ENCODE peak calls at places on chromosomes 7 and 10, in four cellular contexts. G, T, Z and X are unnamed samples.

GRCh38 chr10:35448687-35449662 is 112.7 kb downstream of the CCNY start:
- DNase-seq in G (peak; percentile 59), Z (peak; percentile 81), T (no peak), X (no peak)

GRCh38 chr7:119482209-119482608 is 790.8 kb upstream of the KCND2 start:
- DNase-seq in T (peak; percentile 63), G (peak; percentile 13), Z (peak; percentile 32), X (peak; percentile 31)

GRCh38 chr10:43955002-43955596 is 306.4 kb upstream of the ZNF32 start:
- DNase-seq in T (no peak), Z (no peak), G (no peak), X (no peak)

GRCh38 chr10:14678637-14679036 is 96.1 kb downstream of the FAM107B start:
- DNase-seq in T (no peak), G (no peak), Z (no peak), X (no peak)

GRCh38 chr10:15141136-15142067 is 27.1 kb downstream of the NMT2 start:
- DNase-seq in G (no peak), T (no peak), Z (peak; percentile 20), X (no peak)

GRCh38 chr10:30436200-30436599 is 2.2 kb downstream of the MAP3K8 start:
- DNase-seq in G (peak; percentile 92), T (peak; percentile 47), Z (no peak), X (no peak)

GRCh38 chr7:1073211-1073977 is 14.5 kb upstream of the GPER1 start:
- DNase-seq in T (no peak), G (no peak), Z (no peak), X (no peak)

GRCh38 chr7:139673230-139673629 is 104.6 kb downstream of the HIPK2 start:
- DNase-seq in T (peak; percentile 57), Z (no peak), G (no peak), X (no peak)

GRCh38 chr10:31620236-31621151 is 301.5 kb downstream of the ZEB1 start:
- DNase-seq in Z (no peak), T (peak; percentile 80), G (peak; percentile 14), X (peak; percentile 18)

GRCh38 chr7:117673839-117674238 is 194.0 kb downstream of the CFTR start:
- DNase-seq in T (no peak), G (peak; percentile 16), Z (peak; percentile 7), X (no peak)

GRCh38 chr10:79018591-79019011 is 50.2 kb upstream of the ZMIZ1 start:
- DNase-seq in G (no peak), T (no peak), Z (no peak), X (no peak)

GRCh38 chr10:10685566-10685965 is 332.1 kb upstream of the CELF2 start:
- DNase-seq in Z (no peak), T (no peak), G (no peak), X (no peak)

GRCh38 chr10:76624470-76624869 is 1013.1 kb downstream of the KCNMA1 start:
- DNase-seq in G (no peak), Z (no peak), T (no peak), X (no peak)

GRCh38 chr10:30488319-30488718 is 54.3 kb downstream of the MAP3K8 start:
- DNase-seq in Z (no peak), G (no peak), T (no peak), X (no peak)

GRCh38 chr10:104937528-104937927 is 296.4 kb downstream of the SORCS3 start:
- DNase-seq in Z (peak; percentile 7), G (no peak), T (no peak), X (no peak)

GRCh38 chr10:132136097-132136521 is 50.6 kb upstream of the DPYSL4 start:
- DNase-seq in G (no peak), Z (no peak), T (peak; percentile 5), X (no peak)

GRCh38 chr7:34320926-34321609 is 336.9 kb upstream of the NPSR1 start:
- DNase-seq in G (peak; percentile 59), T (peak; percentile 74), Z (peak; percentile 67), X (peak; percentile 73)

GRCh38 chr7:106772655-106773108 is 92.4 kb upstream of the PIK3CG start:
- DNase-seq in G (no peak), T (no peak), Z (no peak), X (no peak)

GRCh38 chr10:100970076-100970913 is 991 bp downstream of the SEMA4G start:
- DNase-seq in Z (peak; percentile 84), G (peak; percentile 67), T (peak; percentile 66), X (peak; percentile 54)

GRCh38 chr7:86926732-86927131 is 132.7 kb downstream of the ELAPOR2 start:
- DNase-seq in G (peak; percentile 73), T (peak; percentile 20), Z (peak; percentile 28), X (peak; percentile 51)
- TF ChIP-seq ELF4 in G (no peak), T (no peak), Z (no peak), X (no peak)

GRCh38 chr10:96560489-96560888 is 26.3 kb downstream of the TM9SF3 start:
- DNase-seq in Z (no peak), T (no peak), G (no peak), X (no peak)

GRCh38 chr10:96570512-96570911 is 16.3 kb downstream of the TM9SF3 start:
- DNase-seq in Z (no peak), T (no peak), G (no peak), X (no peak)

GRCh38 chr10:96568402-96568801 is 18.4 kb downstream of the TM9SF3 start:
- DNase-seq in G (no peak), T (no peak), Z (no peak), X (no peak)

GRCh38 chr10:96560970-96561887 is 25.6 kb downstream of the TM9SF3 start:
- DNase-seq in Z (no peak), T (no peak), G (no peak), X (no peak)

DNA sequence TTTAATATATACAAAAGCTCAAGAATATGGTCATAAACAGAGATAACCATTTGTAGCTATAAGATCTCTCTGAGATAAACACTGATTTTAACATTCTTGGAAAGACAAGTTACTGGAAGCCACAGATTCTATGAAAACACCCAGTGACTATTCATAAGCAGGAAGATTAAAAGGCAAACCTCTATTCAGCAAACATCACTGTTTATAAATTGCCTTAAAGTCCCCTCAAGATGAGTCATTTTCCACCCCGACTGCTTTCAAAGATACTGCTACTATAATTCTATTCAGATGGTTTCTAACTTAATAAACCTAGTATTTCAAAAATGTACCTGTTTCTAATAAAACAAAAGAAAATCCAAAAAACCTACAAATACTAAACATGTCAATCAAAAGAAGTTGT is 21.0 kb downstream of the TM9SF3 start:
- DNase-seq in G (no peak), T (no peak), Z (no peak), X (no peak)
- TF ChIP-seq ELF4 in G (no peak), T (no peak), Z (no peak), X (no peak)

GRCh38 chr10:59325116-59325515 is 37.2 kb downstream of the FAM13C start:
- DNase-seq in Z (no peak), T (no peak), G (no peak), X (no peak)
- TF ChIP-seq ELF4 in Z (no peak), T (no peak), G (no peak), X (no peak)

GRCh38 chr7:80611779-80612178 is 26.7 kb upstream of the CD36 start:
- DNase-seq in Z (peak; percentile 95), T (no peak), G (no peak), X (no peak)
- TF ChIP-seq ELF4 in Z (no peak), T (no peak), G (no peak), X (no peak)